ENCODE peak calls at places on chromosome 4, in six cellular contexts. O is adipocyte; Y is CD8-positive, alpha-beta T cell; S is CD4-positive, alpha-beta T cell; N is aorta; G is endodermal cell. Q is an unnamed sample. For H3K27me3, the result is how much of the 10 kb centered on the place peaks cover.

GRCh38 chr4:104941661-104942062 is 205.0 kb upstream of the TET2 start:
- DNase-seq in G (no peak), S (no peak), O (no peak), Y (no peak), N (no peak), Q (no peak)

GRCh38 chr4:112947616-112948015 is 101.8 kb upstream of the ANK2 start:
- DNase-seq in G (no peak), Y (no peak), S (no peak), O (no peak), N (no peak), Q (no peak)

GRCh38 chr4:25177147-25177546 is 16.9 kb upstream of the SEPSECS start:
- DNase-seq in Y (no peak), O (no peak), G (no peak), S (no peak), N (no peak), Q (no peak)

GRCh38 chr4:129641179-129641578 is 545.2 kb downstream of the C4orf33 start:
- DNase-seq in O (peak), Y (peak), S (peak), N (no peak), G (peak), Q (peak)

GRCh38 chr4:163959932-163960331 is 465.4 kb downstream of the TMA16 start:
- DNase-seq in N (no peak), S (no peak), Y (no peak), G (no peak), O (no peak), Q (no peak)

GRCh38 chr4:67545996-67546356 is 673 bp upstream of the CENPC start:
- DNase-seq in N (no peak), G (no peak), S (no peak), O (no peak), Y (no peak), Q (no peak)

GRCh38 chr4:97942137-97942536 is 201.1 kb downstream of the STPG2 start:
- DNase-seq in G (no peak), N (no peak), Y (no peak), O (no peak), S (no peak), Q (no peak)

GRCh38 chr4:116400480-116400879 is 684.9 kb downstream of the TRAM1L1 start:
- DNase-seq in S (no peak), Y (no peak), O (peak), G (no peak), N (no peak), Q (no peak)

GRCh38 chr4:113973349-113973748 is 6.1 kb downstream of the ARSJ start:
- DNase-seq in S (no peak), N (no peak), Y (no peak), O (no peak), G (no peak), Q (no peak)

GRCh38 chr4:161256716-161257115 is 907.1 kb downstream of the FSTL5 start:
- DNase-seq in N (no peak), Y (no peak), G (peak), O (peak), S (no peak), Q (no peak)

GRCh38 chr4:10002278-10002677 is 19.0 kb downstream of the SLC2A9 start:
- DNase-seq in Y (no peak), S (no peak), O (no peak), G (no peak), N (no peak), Q (no peak)

GRCh38 chr4:153063490-153063889 is 127.4 kb downstream of the FHDC1 start:
- DNase-seq in N (no peak), G (no peak), O (no peak), Y (no peak), S (no peak), Q (no peak)

GRCh38 chr4:80709082-80709869 is 321.2 kb upstream of the BMP3 start:
- DNase-seq in G (no peak), Y (no peak), N (no peak), S (no peak), O (no peak), Q (no peak)

GRCh38 chr4:99564921-99565320 is 1.1 kb upstream of the TRMT10A start:
- DNase-seq in G (no peak), N (no peak), Y (no peak), S (no peak), O (no peak), Q (no peak)

DNA sequence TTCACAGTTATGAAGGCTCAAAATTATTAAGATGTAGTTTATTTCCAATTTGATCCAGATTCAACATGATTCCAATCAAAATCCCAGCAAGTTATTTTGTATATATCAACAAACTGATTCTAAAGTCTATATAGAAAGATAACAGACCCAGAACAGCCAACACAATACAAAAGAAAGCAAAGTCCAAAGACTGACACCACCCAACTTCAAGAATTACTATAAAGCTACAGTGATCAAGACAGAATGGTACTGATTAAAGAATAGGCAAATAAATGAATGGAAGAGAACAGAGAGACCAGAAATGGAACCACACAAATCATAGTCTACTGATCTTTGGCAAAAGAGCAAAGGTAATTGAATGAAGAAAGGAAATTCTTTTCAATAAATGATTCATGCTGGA is 34.9 kb downstream of the NFXL1 start:
- DNase-seq in N (no peak), G (no peak), O (no peak), S (no peak), Y (no peak), Q (no peak)
- H3K27me3 ChIP-seq in N (under half), G (under half), O (under half), S (under half), Y (under half), Q (under half)

GRCh38 chr4:19009886-19010285 is 988.3 kb upstream of the LCORL start:
- DNase-seq in O (no peak), N (no peak), S (no peak), G (no peak), Y (no peak), Q (no peak)

GRCh38 chr4:19010766-19011165 is 989.2 kb upstream of the LCORL start:
- DNase-seq in G (peak), S (no peak), Y (no peak), N (no peak), O (no peak), Q (no peak)

DNA sequence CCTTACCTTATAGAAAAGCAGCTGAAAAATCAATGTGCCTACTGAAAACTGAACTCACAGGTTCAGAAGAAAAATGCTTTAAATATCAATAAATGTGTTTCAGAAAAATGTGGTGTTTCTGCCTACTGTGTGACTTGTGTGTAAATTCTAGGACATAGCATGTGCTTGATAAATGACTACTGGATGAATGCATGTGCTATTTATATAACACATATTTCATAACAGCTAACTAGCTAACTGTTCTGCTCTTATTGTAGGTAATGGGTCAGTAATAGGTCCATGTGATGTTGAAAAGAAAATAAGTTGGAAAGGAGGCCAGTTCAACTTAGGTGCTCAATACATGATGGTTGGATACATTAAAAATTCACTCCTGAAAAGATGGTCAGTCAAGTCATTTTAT is 993.0 kb upstream of the LCORL start:
- DNase-seq in G (no peak), S (no peak), N (no peak), O (no peak), Y (no peak), Q (no peak)
- H3K27me3 ChIP-seq in G (under half), S (under half), N (under half), O (under half), Y (under half), Q (under half)

DNA sequence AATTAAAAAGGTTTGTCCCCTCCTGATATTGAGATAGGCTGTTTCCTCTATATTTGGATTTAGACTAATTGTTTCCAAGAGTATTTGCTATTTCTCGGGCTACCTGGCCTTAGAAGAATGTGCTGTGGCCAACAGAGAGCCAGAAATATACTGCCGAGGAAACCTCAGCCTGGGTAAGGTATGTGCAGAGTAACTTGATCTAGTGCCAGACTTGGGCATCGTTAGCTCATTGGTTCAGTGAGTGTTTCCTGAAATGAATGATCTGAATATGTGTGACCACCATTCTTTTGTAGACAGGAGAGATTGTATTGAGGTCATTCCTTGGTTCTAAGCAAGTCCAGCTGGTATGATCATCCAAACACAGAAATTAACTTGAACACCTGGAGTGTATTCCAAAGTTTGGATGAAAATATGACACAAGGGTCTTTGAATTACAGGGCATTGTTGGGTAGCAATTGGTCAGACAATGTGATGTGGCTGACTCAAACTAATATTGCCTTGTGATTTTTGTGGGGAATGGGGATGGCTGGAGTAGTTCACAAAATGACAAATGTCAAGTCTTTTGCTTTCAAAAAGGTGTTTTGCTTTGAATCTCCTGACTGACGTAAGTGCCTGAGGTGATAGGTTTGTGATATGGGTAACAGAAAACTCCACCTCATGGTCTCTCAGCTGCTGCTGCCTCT is 100.2 kb upstream of the CXCL13 start:
- DNase-seq in G (no peak), Y (no peak), N (no peak), O (no peak), S (no peak), Q (no peak)
- H3K27me3 ChIP-seq in G (under half), Y (under half), N (under half), O (under half), S (under half), Q (under half)

DNA sequence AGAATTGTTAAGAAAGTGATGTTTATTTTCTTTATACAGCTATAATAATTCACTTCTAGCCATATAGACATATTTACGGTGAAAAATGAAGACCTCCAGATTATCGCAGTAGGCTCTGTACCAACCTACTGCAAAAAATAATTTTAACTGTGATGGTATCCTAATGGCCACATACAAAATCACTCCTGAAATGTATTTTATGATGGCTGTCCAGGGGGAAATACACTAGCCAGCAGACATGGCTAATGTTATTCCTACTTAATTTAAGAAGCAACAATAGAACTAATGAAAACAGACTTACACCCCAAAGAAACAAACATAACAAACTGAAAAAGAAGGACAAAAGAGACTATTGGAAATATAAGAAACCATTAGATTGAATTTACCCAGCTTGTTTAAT is 4.6 kb downstream of the NKX6-1 start:
- DNase-seq in G (no peak), S (no peak), O (no peak), Y (no peak), N (no peak), Q (no peak)
- H3K27me3 ChIP-seq in G (half or more), S (half or more), O (half or more), Y (half or more), N (under half), Q (half or more)

GRCh38 chr4:7485096-7485495 is 50.4 kb upstream of the PSAPL1 start:
- DNase-seq in O (no peak), S (no peak), G (no peak), Y (no peak), N (no peak), Q (no peak)
- H3K27me3 ChIP-seq in O (under half), S (under half), G (under half), Y (under half), N (under half), Q (under half)